ENCODE peak calls at places on chromosomes 13 and 19, in four cellular contexts. One of them, this sample, is unnamed.

GRCh38 chr19:42601811-42602443 is 7.2 kb upstream of the CEACAM8 start:
- DNase-seq in ascending aorta: no peak
- DNase-seq in PC-9: peak; percentile 36
- DNase-seq in keratinocyte: no peak
- DNase-seq in this sample: peak; percentile 25

GRCh38 chr19:2083174-2083854 is 12.8 kb downstream of the MOB3A start:
- DNase-seq in keratinocyte: no peak
- DNase-seq in PC-9: no peak
- DNase-seq in ascending aorta: no peak
- DNase-seq in this sample: no peak

GRCh38 chr19:6058411-6059201 is 51.7 kb downstream of the RFX2 start:
- DNase-seq in ascending aorta: peak; percentile 64
- DNase-seq in keratinocyte: no peak
- DNase-seq in PC-9: no peak
- DNase-seq in this sample: no peak

GRCh38 chr13:30421093-30422055 is 919 bp upstream of the UBE2L5 start:
- DNase-seq in ascending aorta: peak; percentile 95
- DNase-seq in PC-9: peak; percentile 75
- DNase-seq in keratinocyte: no peak
- DNase-seq in this sample: peak; percentile 85

GRCh38 chr13:106318941-106319411 is 216.5 kb downstream of the EFNB2 start:
- DNase-seq in ascending aorta: no peak
- DNase-seq in keratinocyte: peak; percentile 35
- DNase-seq in PC-9: peak; percentile 72
- DNase-seq in this sample: peak; percentile 94

GRCh38 chr13:47437411-47437810 is 540.6 kb upstream of the HTR2A start:
- DNase-seq in PC-9: no peak
- DNase-seq in keratinocyte: no peak
- DNase-seq in ascending aorta: no peak
- DNase-seq in this sample: no peak

GRCh38 chr19:5048727-5049553 is 80.0 kb downstream of the KDM4B start:
- DNase-seq in ascending aorta: peak; percentile 85
- DNase-seq in PC-9: peak; percentile 22
- DNase-seq in keratinocyte: no peak
- DNase-seq in this sample: no peak

GRCh38 chr19:38745316-38745715 is 1.0 kb upstream of the CAPN12 start:
- DNase-seq in ascending aorta: no peak
- DNase-seq in PC-9: no peak
- DNase-seq in keratinocyte: no peak
- DNase-seq in this sample: peak; percentile 0

GRCh38 chr13:23578411-23579071 is 8.3 kb downstream of the TNFRSF19 start:
- DNase-seq in PC-9: peak; percentile 55
- DNase-seq in ascending aorta: peak; percentile 72
- DNase-seq in keratinocyte: no peak
- DNase-seq in this sample: peak; percentile 70

GRCh38 chr13:85864963-85865530 is 65.8 kb upstream of the SLITRK6 start:
- DNase-seq in keratinocyte: no peak
- DNase-seq in PC-9: no peak
- DNase-seq in ascending aorta: no peak
- DNase-seq in this sample: peak; percentile 28

GRCh38 chr19:11380653-11381534 is 3.2 kb downstream of the EPOR start:
- DNase-seq in PC-9: peak; percentile 85
- DNase-seq in ascending aorta: peak; percentile 97
- DNase-seq in keratinocyte: peak; percentile 92
- DNase-seq in this sample: peak; percentile 98
- H3K4me1 ChIP-seq in PC-9: peaks cover 66% of the 10 kb centered on the region
- H3K4me1 ChIP-seq in ascending aorta: peaks cover 56% of the 10 kb centered on the region
- H3K4me1 ChIP-seq in keratinocyte: peaks cover 46% of the 10 kb centered on the region
- H3K4me1 ChIP-seq in this sample: peaks cover 45% of the 10 kb centered on the region

GRCh38 chr19:15072930-15073647 is 8.9 kb upstream of the OR1I1 start:
- DNase-seq in PC-9: peak; percentile 90
- DNase-seq in keratinocyte: peak; percentile 84
- DNase-seq in ascending aorta: no peak
- DNase-seq in this sample: peak; percentile 91
- TF ChIP-seq CTCF in PC-9: peak; percentile 64
- TF ChIP-seq CTCF in keratinocyte: no peak
- TF ChIP-seq CTCF in ascending aorta: no peak
- TF ChIP-seq CTCF in this sample: peak; percentile 15

DNA sequence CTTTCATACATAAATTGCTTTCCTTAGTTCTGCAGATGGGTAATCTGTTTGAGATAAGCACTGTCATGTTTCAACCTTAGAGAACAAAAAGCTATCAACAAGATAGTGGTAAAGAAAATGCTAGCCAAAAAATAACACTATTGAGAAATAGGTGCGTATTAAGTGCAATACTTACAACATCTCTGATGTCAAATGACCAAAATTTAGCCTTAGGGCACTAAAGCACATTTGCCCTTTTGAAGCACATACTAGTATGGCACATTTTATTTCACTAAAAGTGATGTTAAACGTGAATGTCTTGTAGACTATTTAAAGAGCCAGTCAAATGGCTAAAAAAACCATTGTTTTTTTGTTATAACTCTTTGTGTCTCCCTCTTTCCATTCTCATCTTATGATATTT is 4.9 kb downstream of the KBTBD6 start:
- DNase-seq in PC-9: no peak
- DNase-seq in ascending aorta: no peak
- DNase-seq in keratinocyte: no peak
- DNase-seq in this sample: no peak
- H3K4me1 ChIP-seq in PC-9: peaks cover 6% of the 10 kb centered on the region
- H3K4me1 ChIP-seq in ascending aorta: peaks cover 7% of the 10 kb centered on the region
- H3K4me1 ChIP-seq in keratinocyte: peaks cover 8% of the 10 kb centered on the region
- H3K4me1 ChIP-seq in this sample: peaks cover 3% of the 10 kb centered on the region

GRCh38 chr19:23440791-23441190 is 45.5 kb upstream of the ZNF91 start:
- DNase-seq in keratinocyte: no peak
- DNase-seq in ascending aorta: no peak
- DNase-seq in PC-9: peak; percentile 13
- DNase-seq in this sample: no peak
- TF ChIP-seq CTCF in keratinocyte: peak; percentile 28
- TF ChIP-seq CTCF in ascending aorta: no peak
- TF ChIP-seq CTCF in PC-9: peak; percentile 66
- TF ChIP-seq CTCF in this sample: peak; percentile 29

This sample was measured in mammary epithelial cell.